ENCODE peak calls at places on chromosomes 13 and 19, in nine cellular contexts. I is endodermal cell, O is mammary epithelial cell, F is HCT116, B is neuronal stem cell, T is fibroblast of lung, E is GM12878, W is K562, H is GM23248. R is an unnamed sample.

GRCh38 chr13:111252449-111253124 is 67.9 kb upstream of the TEX29 start:
- DNase-seq in I (no peak), O (no peak), F (no peak), B (no peak), T (no peak), E (no peak), W (no peak), H (peak; percentile 63), R (peak; percentile 67)

GRCh38 chr19:14758816-14759215 is 19.5 kb downstream of the ADGRE2 start:
- DNase-seq in I (peak; percentile 71), O (peak; percentile 56), F (no peak), B (no peak), T (no peak), E (no peak), W (no peak), H (no peak), R (no peak)

GRCh38 chr13:109211616-109212015 is 574.8 kb downstream of the IRS2 start:
- DNase-seq in I (no peak), O (peak; percentile 54), F (peak; percentile 87), B (no peak), T (no peak), E (no peak), W (no peak), H (peak; percentile 66), R (peak; percentile 59)

GRCh38 chr13:74346960-74347359 is 212.8 kb upstream of the KLF12 start:
- DNase-seq in I (peak; percentile 79), O (no peak), F (no peak), B (peak; percentile 1), T (no peak), E (no peak), W (no peak), H (no peak), R (no peak)

GRCh38 chr13:95354680-95355487 is 53.6 kb upstream of the ABCC4 start:
- DNase-seq in I (no peak), O (no peak), F (no peak), B (peak; percentile 31), T (no peak), E (no peak), W (no peak), H (no peak), R (no peak)

GRCh38 chr13:103133551-103133950 is 67.3 kb upstream of the SLC10A2 start:
- DNase-seq in I (no peak), O (no peak), F (no peak), B (no peak), T (no peak), E (no peak), W (no peak), H (peak; percentile 1), R (no peak)

GRCh38 chr13:68636784-68637183 is 1406.6 kb upstream of the PCDH9 start:
- DNase-seq in I (no peak), O (no peak), F (no peak), B (no peak), T (no peak), E (no peak), W (no peak), H (no peak), R (no peak)

GRCh38 chr19:4014541-4015491 is 7.3 kb downstream of the PIAS4 start:
- DNase-seq in I (peak; percentile 89), O (no peak), F (no peak), B (no peak), T (no peak), E (no peak), W (peak; percentile 46), H (no peak), R (no peak)

GRCh38 chr13:87331178-87331577 is 340.0 kb upstream of the SLITRK5 start:
- DNase-seq in I (no peak), O (peak; percentile 91), F (no peak), B (no peak), T (peak; percentile 74), E (no peak), W (no peak), H (no peak), R (no peak)

GRCh38 chr13:76293346-76293745 is 592.9 kb downstream of the KCTD12 start:
- DNase-seq in I (no peak), O (peak; percentile 60), F (no peak), B (no peak), T (peak; percentile 72), E (no peak), W (no peak), H (peak; percentile 66), R (peak; percentile 74)

GRCh38 chr13:28035146-28035782 is 46.8 kb upstream of the URAD start:
- DNase-seq in I (peak; percentile 63), O (peak; percentile 71), F (peak; percentile 22), B (no peak), T (no peak), E (no peak), W (no peak), H (peak; percentile 36), R (no peak)

GRCh38 chr13:81480634-81481033 is 1139.7 kb upstream of the SPRY2 start:
- DNase-seq in I (no peak), O (peak; percentile 0), F (no peak), B (no peak), T (no peak), E (no peak), W (no peak), H (no peak), R (peak; percentile 22)

GRCh38 chr13:24106429-24106828 is 54.1 kb upstream of the SPATA13 start:
- DNase-seq in I (no peak), O (no peak), F (no peak), B (no peak), T (no peak), E (no peak), W (no peak), H (no peak), R (no peak)

GRCh38 chr19:51786651-51787494 is 8.1 kb upstream of the FPR3 start:
- DNase-seq in I (no peak), O (no peak), F (no peak), B (no peak), T (no peak), E (no peak), W (peak; percentile 45), H (no peak), R (no peak)

GRCh38 chr19:3368848-3369336 is 2.5 kb downstream of the NFIC start:
- DNase-seq in I (peak; percentile 59), O (peak; percentile 61), F (no peak), B (no peak), T (peak; percentile 55), E (no peak), W (peak; percentile 39), H (peak; percentile 56), R (peak; percentile 43)

GRCh38 chr13:109816112-109816978 is 30.0 kb upstream of the IRS2 start:
- DNase-seq in I (no peak), O (peak; percentile 46), F (no peak), B (no peak), T (no peak), E (no peak), W (no peak), H (peak; percentile 20), R (no peak)

GRCh38 chr19:19385900-19386339 is 19.6 kb upstream of the GATAD2A start:
- DNase-seq in I (no peak), O (no peak), F (no peak), B (no peak), T (no peak), E (no peak), W (no peak), H (no peak), R (no peak)

GRCh38 chr19:3543150-3544053 is 4.4 kb downstream of the TEKTIP1 start:
- DNase-seq in I (no peak), O (no peak), F (no peak), B (no peak), T (no peak), E (no peak), W (no peak), H (no peak), R (no peak)

GRCh38 chr13:41152005-41152404 is 19.4 kb upstream of the KBTBD6 start:
- DNase-seq in I (no peak), O (no peak), F (no peak), B (no peak), T (no peak), E (no peak), W (no peak), H (no peak), R (no peak)

GRCh38 chr19:50667759-50668231 is 18.6 kb downstream of the C19orf81 start:
- DNase-seq in I (peak; percentile 63), O (no peak), F (no peak), B (no peak), T (no peak), E (no peak), W (no peak), H (no peak), R (no peak)

GRCh38 chr19:40332669-40333068 is 15.5 kb downstream of the C19orf47 start:
- DNase-seq in I (no peak), O (no peak), F (no peak), B (no peak), T (no peak), E (no peak), W (no peak), H (no peak), R (no peak)

GRCh38 chr19:30001794-30002193 is 59.8 kb downstream of the URI1 start:
- DNase-seq in I (no peak), O (no peak), F (no peak), B (no peak), T (peak; percentile 23), E (no peak), W (peak; percentile 18), H (no peak), R (no peak)

GRCh38 chr13:46586766-46587509 is 34.0 kb downstream of the LRCH1 start:
- DNase-seq in I (no peak), O (no peak), F (no peak), B (no peak), T (no peak), E (no peak), W (no peak), H (peak; percentile 28), R (no peak)
- H3K4me3 ChIP-seq in I (peak overlapping the region; percentile 8), O (no peak overlapping the region), F (no peak overlapping the region), B (no peak overlapping the region), T (no peak overlapping the region), E (peak overlapping the region; percentile 7), W (no peak overlapping the region), H (no peak overlapping the region), R (no peak overlapping the region)

GRCh38 chr19:34974631-34975030 is 10.6 kb upstream of the ZNF792 start:
- DNase-seq in I (no peak), O (no peak), F (no peak), B (no peak), T (no peak), E (no peak), W (no peak), H (peak; percentile 26), R (no peak)
- H3K9me3 ChIP-seq in I (peaks cover 27% of the 10 kb centered on the region), O (peaks cover 4% of the 10 kb centered on the region), F (peaks cover 8% of the 10 kb centered on the region), B (peaks cover 15% of the 10 kb centered on the region), T (no peaks in the 10 kb centered on the region), E (peaks cover 2% of the 10 kb centered on the region), W (peaks cover 20% of the 10 kb centered on the region), H (no peaks in the 10 kb centered on the region), R (peaks cover 9% of the 10 kb centered on the region)

GRCh38 chr13:114148521-114148855 is 16.1 kb upstream of the RASA3 start:
- DNase-seq in I (no peak), O (no peak), F (no peak), B (no peak), T (no peak), E (peak; percentile 74), W (no peak), H (no peak), R (no peak)
- H3K9ac ChIP-seq in I (no peak overlapping the region), O (no peak overlapping the region), F (no peak overlapping the region), B (no peak overlapping the region), T (no peak overlapping the region), E (peak overlapping the region; percentile 0), W (no peak overlapping the region), H (no peak overlapping the region), R (no peak overlapping the region)

DNA sequence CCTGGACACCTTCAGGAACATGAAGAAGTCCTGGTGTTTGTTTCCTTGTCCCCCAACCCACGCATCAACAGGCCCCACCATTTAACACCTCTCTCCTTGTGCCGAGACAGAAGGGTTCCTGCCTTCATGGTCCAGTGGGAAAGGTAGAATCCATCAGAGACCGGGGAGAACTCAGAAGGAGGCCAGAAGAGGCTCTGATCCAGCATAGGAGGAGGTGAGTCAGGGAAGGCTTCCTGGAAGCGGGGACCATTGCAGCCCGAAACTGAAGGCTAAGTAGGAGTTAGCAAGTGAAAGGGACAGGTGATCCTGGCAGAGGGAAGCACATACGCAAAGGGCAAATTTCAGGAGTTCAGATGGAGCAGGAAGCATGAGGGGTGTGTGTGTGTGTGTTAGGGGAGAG is 484 bp downstream of the ICAM3 start:
- DNase-seq in I (no peak), O (no peak), F (no peak), B (no peak), T (no peak), E (no peak), W (no peak), H (no peak), R (no peak)
- H3K4me3 ChIP-seq in I (no peak overlapping the region), O (no peak overlapping the region), F (no peak overlapping the region), B (no peak overlapping the region), T (no peak overlapping the region), E (peak overlapping the region; percentile 90), W (no peak overlapping the region), H (no peak overlapping the region), R (no peak overlapping the region)